ENCODE peak calls at places on chromosomes 7 and 10, in five cellular contexts. M is activated T-cell treated with anti-CD3 and anti-CD28 coated beads for 48 hours, A is ureter, R is ELR, F is A549. J is an unnamed sample.

GRCh38 chr7:42932861-42933591 is 850 bp downstream of the MRPL32 start:
- DNase-seq in F (no peak), R (peak), A (no peak), M (no peak), J (no peak)

GRCh38 chr10:123017421-123018165 is 8.8 kb downstream of the ACADSB start:
- DNase-seq in F (no peak), A (peak), R (no peak), M (no peak), J (no peak)

GRCh38 chr10:88154596-88155250 is 291.3 kb downstream of the PTEN start:
- DNase-seq in M (no peak), A (no peak), F (no peak), R (peak), J (no peak)

GRCh38 chr7:71015260-71015900 is 116.6 kb upstream of the GALNT17 start:
- DNase-seq in A (no peak), M (no peak), F (no peak), R (no peak), J (no peak)

GRCh38 chr7:45670227-45670626 is 96.1 kb downstream of the ADCY1 start:
- DNase-seq in M (no peak), A (no peak), F (no peak), R (no peak), J (no peak)

GRCh38 chr10:103395754-103396066 is 565 bp downstream of the ATP5MK start:
- DNase-seq in M (no peak), R (peak), A (no peak), F (peak), J (no peak)

GRCh38 chr10:99660662-99661369 is 1.5 kb downstream of the ENTPD7 start:
- DNase-seq in F (no peak), R (peak), M (no peak), A (no peak), J (no peak)

GRCh38 chr10:104020020-104020419 is 53.1 kb downstream of the SLK start:
- DNase-seq in F (no peak), A (no peak), R (no peak), M (no peak), J (no peak)

GRCh38 chr7:115864082-115864481 is 166.5 kb downstream of the TFEC start:
- DNase-seq in R (no peak), M (no peak), F (no peak), A (no peak), J (no peak)

GRCh38 chr10:35822316-35822715 is 180.2 kb upstream of the FZD8 start:
- DNase-seq in F (peak), R (peak), M (no peak), A (peak), J (no peak)

GRCh38 chr10:93336110-93336509 is 146.0 kb downstream of the MYOF start:
- DNase-seq in M (no peak), F (no peak), A (no peak), R (no peak), J (no peak)

GRCh38 chr7:66961096-66961495 is 34.3 kb downstream of the SBDS start:
- DNase-seq in M (no peak), R (no peak), F (no peak), A (no peak), J (no peak)

GRCh38 chr7:6423942-6424701 is 23.6 kb downstream of the DAGLB start:
- DNase-seq in M (no peak), A (no peak), F (peak), R (no peak), J (peak)

GRCh38 chr10:78342787-78343186 is 309.1 kb downstream of the RPS24 start:
- DNase-seq in A (peak), M (no peak), F (no peak), R (no peak), J (no peak)

GRCh38 chr7:14748461-14748860 is 154.1 kb downstream of the DGKB start:
- DNase-seq in M (no peak), F (no peak), R (peak), A (no peak), J (no peak)

GRCh38 chr7:101865031-101865824 is 47.8 kb downstream of the CUX1 start:
- DNase-seq in M (no peak), A (no peak), R (no peak), F (no peak), J (no peak)

GRCh38 chr7:141511370-141512335 is 39.6 kb upstream of the AGK start:
- DNase-seq in M (no peak), F (no peak), A (no peak), R (no peak), J (no peak)

GRCh38 chr7:42219447-42219846 is 17.6 kb downstream of the GLI3 start:
- DNase-seq in F (no peak), M (no peak), A (no peak), R (no peak), J (no peak)